ENCODE peak calls at places on chromosome 4, in nine cellular contexts. X is lower leg skin, Z is gastrocnemius medialis, D is tibial nerve, P is NB4, T is psoas muscle, N is BJ, C is lung, V is lower lobe of right lung. R is an unnamed sample.

GRCh38 chr4:183746305-183747229 is 87.5 kb downstream of the TRAPPC11 start:
- DNase-seq in D (no peak), X (peak), T (peak), C (no peak), N (no peak), Z (peak), P (no peak), V (no peak), R (no peak)

GRCh38 chr4:76199664-76200211 is 13.9 kb downstream of the SCARB2 start:
- DNase-seq in V (no peak), Z (peak), N (no peak), D (no peak), T (no peak), C (no peak), P (no peak), X (no peak), R (no peak)

GRCh38 chr4:94566420-94566819 is 114.7 kb downstream of the PDLIM5 start:
- DNase-seq in P (no peak), X (no peak), V (no peak), D (no peak), Z (no peak), C (no peak), T (no peak), N (no peak), R (no peak)

GRCh38 chr4:93888308-93888707 is 59.8 kb downstream of the ATOH1 start:
- DNase-seq in N (no peak), C (no peak), V (no peak), D (no peak), P (no peak), T (no peak), X (no peak), Z (no peak), R (no peak)

GRCh38 chr4:151859646-151860045 is 98.8 kb upstream of the GATB start:
- DNase-seq in X (no peak), N (no peak), V (no peak), P (no peak), Z (no peak), C (no peak), T (no peak), D (no peak), R (no peak)

GRCh38 chr4:101232074-101232776 is 115.1 kb downstream of the PPP3CA start:
- DNase-seq in Z (peak), T (peak), V (no peak), X (no peak), C (no peak), N (peak), D (peak), P (no peak), R (peak)

GRCh38 chr4:1500231-1500965 is 94.2 kb upstream of the NKX1-1 start:
- DNase-seq in C (no peak), V (peak), P (no peak), D (no peak), N (no peak), X (no peak), Z (no peak), T (peak), R (no peak)

GRCh38 chr4:89957527-89957926 is 62.9 kb downstream of the MMRN1 start:
- DNase-seq in X (no peak), P (no peak), Z (no peak), N (no peak), V (no peak), D (no peak), T (no peak), C (no peak), R (no peak)

GRCh38 chr4:88033309-88033708 is 25.9 kb downstream of the PKD2 start:
- DNase-seq in T (no peak), V (no peak), X (no peak), N (no peak), P (peak), D (no peak), Z (no peak), C (peak), R (peak)

GRCh38 chr4:13445841-13446790 is 38.0 kb downstream of the RAB28 start:
- DNase-seq in D (no peak), C (no peak), T (no peak), X (no peak), P (no peak), V (no peak), N (no peak), Z (no peak), R (no peak)

GRCh38 chr4:77104405-77105292 is 28.9 kb upstream of the CCNI start:
- DNase-seq in N (no peak), X (peak), T (peak), Z (peak), V (peak), C (peak), P (no peak), D (peak), R (peak)

GRCh38 chr4:55742655-55743191 is 76.9 kb upstream of the EXOC1L start:
- DNase-seq in T (no peak), X (no peak), D (no peak), Z (no peak), V (no peak), N (no peak), C (no peak), P (no peak), R (peak)

GRCh38 chr4:64417974-64418373 is 8.7 kb upstream of the TECRL start:
- DNase-seq in P (no peak), V (no peak), Z (peak), N (no peak), C (no peak), D (no peak), T (no peak), X (no peak), R (no peak)

GRCh38 chr4:111400736-111401135 is 744.5 kb upstream of the FAM241A start:
- DNase-seq in C (no peak), V (no peak), D (no peak), P (no peak), Z (peak), N (no peak), X (no peak), T (no peak), R (peak)

GRCh38 chr4:157204634-157205244 is 15.8 kb upstream of the GRIA2 start:
- DNase-seq in V (peak), N (no peak), D (no peak), P (peak), Z (no peak), X (peak), C (no peak), T (no peak), R (peak)

GRCh38 chr4:123250843-123251242 is 145.8 kb upstream of the SPRY1 start:
- DNase-seq in T (no peak), V (no peak), N (peak), C (peak), X (no peak), Z (no peak), P (no peak), D (peak), R (peak)

GRCh38 chr4:1279253-1279652 is 10.4 kb upstream of the MAEA start:
- DNase-seq in P (no peak), D (no peak), X (peak), T (no peak), Z (no peak), C (no peak), V (no peak), N (no peak), R (no peak)

GRCh38 chr4:152850377-152850776 is 70.6 kb downstream of the ARFIP1 start:
- DNase-seq in X (no peak), V (peak), T (peak), C (peak), P (peak), N (no peak), Z (peak), D (no peak), R (peak)

GRCh38 chr4:125244848-125245450 is 69.8 kb upstream of the FAT4 start:
- DNase-seq in V (no peak), C (no peak), X (no peak), P (no peak), D (no peak), T (no peak), Z (no peak), N (no peak), R (peak)
- TF ChIP-seq CTCF in V (peak), C (no peak), X (no peak), P (no peak), D (peak), T (peak), Z (peak), N (peak), R (peak)

GRCh38 chr4:48499551-48500066 is 9.6 kb downstream of the ZAR1 start:
- DNase-seq in D (no peak), X (no peak), V (no peak), N (no peak), C (no peak), P (no peak), T (no peak), Z (no peak), R (no peak)
- H3K4me3 ChIP-seq in D (no peak), X (no peak), V (no peak), N (no peak), C (no peak), P (no peak), T (no peak), Z (no peak), R (no peak)

GRCh38 chr4:79241846-79242245 is 84.0 kb downstream of the NAA11 start:
- DNase-seq in C (no peak), D (no peak), Z (no peak), V (no peak), P (peak), T (no peak), X (no peak), N (no peak), R (peak)
- TF ChIP-seq CTCF in C (no peak), D (no peak), Z (no peak), V (no peak), P (no peak), T (no peak), X (no peak), N (no peak), R (peak)

GRCh38 chr4:83631066-83631465 is 95.2 kb downstream of the GPAT3 start:
- DNase-seq in P (no peak), T (no peak), C (no peak), D (no peak), N (peak), V (no peak), Z (no peak), X (no peak), R (peak)

GRCh38 chr4:83625807-83626206 is 89.9 kb downstream of the GPAT3 start:
- DNase-seq in D (no peak), C (no peak), Z (peak), T (no peak), X (no peak), N (no peak), P (no peak), V (no peak), R (no peak)

GRCh38 chr4:83626245-83626843 is 90.4 kb downstream of the GPAT3 start:
- DNase-seq in V (no peak), N (no peak), Z (peak), P (peak), C (no peak), T (no peak), X (no peak), D (no peak), R (no peak)

DNA sequence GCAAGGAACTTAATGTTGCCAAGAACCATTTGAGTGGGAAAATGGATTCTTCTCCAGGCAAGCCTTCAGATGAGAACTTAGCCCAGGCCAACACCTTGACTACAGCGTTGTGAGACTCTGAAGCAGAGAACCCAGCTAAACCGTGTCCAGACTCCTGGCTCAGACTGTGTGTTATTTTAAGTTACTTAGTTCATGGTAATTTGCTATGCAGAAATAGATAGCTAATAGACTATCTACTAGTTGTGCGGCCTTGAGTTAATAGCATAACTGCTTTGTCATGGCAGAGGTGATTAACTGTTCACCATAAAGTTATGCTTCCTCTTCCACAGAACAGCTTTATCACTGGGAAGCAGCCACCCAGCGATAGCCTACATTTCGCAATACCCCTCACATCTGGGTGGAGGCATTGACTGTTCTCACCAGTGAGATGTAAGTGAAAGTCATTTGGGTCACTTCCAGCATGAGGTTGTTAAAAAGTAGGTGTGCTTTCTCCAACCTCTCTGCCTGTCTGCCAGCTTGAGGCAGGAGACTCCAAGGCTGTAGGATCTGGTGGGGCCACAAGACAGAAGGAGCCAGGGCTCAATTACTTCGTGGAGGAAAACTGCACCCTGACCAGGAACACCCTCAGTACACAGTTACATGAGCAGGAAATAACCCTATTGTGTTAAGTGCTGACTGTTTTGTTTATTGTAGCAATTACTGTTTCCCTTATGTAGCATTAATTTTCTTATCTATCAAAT is 94.2 kb downstream of the GPAT3 start:
- DNase-seq in T (no peak), Z (no peak), C (peak), V (peak), D (no peak), N (no peak), X (no peak), P (peak), R (peak)
- H3K4me3 ChIP-seq in T (no peak), Z (peak), C (no peak), V (no peak), D (no peak), N (no peak), X (no peak), P (no peak), R (no peak)

GRCh38 chr4:148056879-148057278 is 325.0 kb downstream of the ARHGAP10 start:
- DNase-seq in X (peak), P (peak), D (no peak), Z (no peak), C (peak), T (peak), N (no peak), V (peak), R (peak)
- TF ChIP-seq CTCF in X (no peak), P (peak), D (peak), Z (no peak), C (peak), T (no peak), N (no peak), V (peak), R (no peak)

GRCh38 chr4:137529432-137529831 is 2.9 kb downstream of the PCDH18 start:
- DNase-seq in T (no peak), X (no peak), C (no peak), Z (no peak), N (no peak), V (no peak), P (no peak), D (no peak), R (no peak)

GRCh38 chr4:137531121-137531520 is 1.2 kb downstream of the PCDH18 start:
- DNase-seq in T (no peak), N (no peak), V (no peak), Z (no peak), D (no peak), X (no peak), C (no peak), P (no peak), R (peak)

GRCh38 chr4:137532869-137533236 is 559 bp upstream of the PCDH18 start:
- DNase-seq in X (no peak), V (no peak), D (no peak), T (no peak), Z (no peak), C (no peak), P (no peak), N (no peak), R (no peak)

GRCh38 chr4:137531951-137532868 is at the start of gene PCDH18:
- DNase-seq in N (peak), Z (peak), P (no peak), D (peak), X (peak), V (peak), C (peak), T (peak), R (peak)

GRCh38 chr4:137530176-137530575 is 2.1 kb downstream of the PCDH18 start:
- DNase-seq in N (no peak), D (no peak), C (no peak), V (no peak), T (no peak), P (peak), Z (no peak), X (no peak), R (peak)
- H3K4me3 ChIP-seq in N (peak), D (peak), C (peak), V (peak), T (peak), P (no peak), Z (peak), X (no peak), R (peak)